ENCODE peak calls at places on chromosomes 1 and 21, in seven cellular contexts. O, T, U, A, G, C and V are unnamed samples.
A peak's percentile ranks its signal among the peaks of the same experiment; 100 is the strongest.

GRCh38 chr1:167748901-167749300 is 27.1 kb downstream of the MPZL1 start:
- DNase-seq in G (no peak), O (peak; percentile 51), T (no peak), A (no peak), C (no peak), U (no peak), V (no peak)

GRCh38 chr1:218347316-218347712 is 2.2 kb downstream of the TGFB2 start:
- DNase-seq in O (no peak), G (no peak), A (no peak), U (no peak), T (no peak), C (no peak), V (no peak)

GRCh38 chr1:197106869-197107268 is 39.6 kb downstream of the ASPM start:
- DNase-seq in A (no peak), U (no peak), C (no peak), O (no peak), T (no peak), G (no peak), V (no peak)

GRCh38 chr1:100250807-100251206 is 1.2 kb upstream of the DBT start:
- DNase-seq in C (no peak), G (no peak), U (no peak), A (no peak), T (no peak), O (no peak), V (no peak)

GRCh38 chr1:30695481-30695880 is 27.9 kb downstream of the MATN1 start:
- DNase-seq in U (no peak), G (no peak), T (no peak), A (no peak), O (peak; percentile 73), C (no peak), V (no peak)

GRCh38 chr1:232767381-232768074 is 37.7 kb upstream of the MAP10 start:
- DNase-seq in U (no peak), C (no peak), T (no peak), G (no peak), A (no peak), O (peak; percentile 90), V (no peak)

GRCh38 chr1:229478852-229479251 is 29.3 kb downstream of the NUP133 start:
- DNase-seq in U (no peak), T (no peak), A (no peak), G (no peak), C (no peak), O (no peak), V (no peak)

GRCh38 chr1:44485229-44485932 is 80.3 kb downstream of the RNF220 start:
- DNase-seq in T (no peak), O (peak; percentile 79), A (no peak), U (no peak), C (peak; percentile 63), G (no peak), V (no peak)

GRCh38 chr1:193031431-193031830 is 27.7 kb downstream of the UCHL5 start:
- DNase-seq in C (no peak), T (no peak), A (no peak), U (no peak), G (no peak), O (peak; percentile 21), V (no peak)

GRCh38 chr1:223244366-223245103 is 101.5 kb upstream of the TLR5 start:
- DNase-seq in C (no peak), T (no peak), U (no peak), A (peak; percentile 25), O (no peak), G (no peak), V (no peak)

GRCh38 chr1:53396563-53397268 is 62.5 kb upstream of the DMRTB1 start:
- DNase-seq in A (no peak), C (no peak), G (no peak), T (no peak), U (no peak), O (no peak), V (no peak)

GRCh38 chr1:230507671-230508407 is 81.7 kb upstream of the PGBD5 start:
- DNase-seq in G (no peak), T (no peak), A (no peak), C (no peak), O (peak; percentile 46), U (no peak), V (no peak)

GRCh38 chr21:41653944-41654625 is 112.8 kb downstream of the RIPK4 start:
- DNase-seq in A (no peak), U (no peak), C (no peak), O (peak; percentile 92), G (no peak), T (no peak), V (no peak)

GRCh38 chr1:145997156-145998023 is 1.0 kb upstream of the TXNIP start:
- DNase-seq in G (no peak), U (peak; percentile 35), C (no peak), A (peak; percentile 66), O (no peak), T (peak; percentile 13), V (no peak)

GRCh38 chr1:229249854-229250644 is 20.9 kb upstream of the RAB4A start:
- DNase-seq in C (no peak), A (no peak), U (no peak), G (no peak), O (no peak), T (no peak), V (no peak)

GRCh38 chr1:27601321-27601770 is 2.6 kb downstream of the AHDC1 start:
- DNase-seq in O (no peak), C (no peak), T (no peak), G (no peak), U (no peak), A (no peak), V (no peak)

GRCh38 chr1:103948526-103948925 is 198.8 kb downstream of the AMY1C start:
- DNase-seq in O (no peak), U (no peak), T (no peak), C (peak; percentile 4), A (no peak), G (no peak), V (no peak)

GRCh38 chr1:9296850-9297249 is 4.2 kb downstream of the SPSB1 start:
- DNase-seq in O (no peak), U (no peak), A (no peak), C (no peak), G (no peak), T (no peak), V (no peak)

GRCh38 chr1:236795757-236796719 is 946 bp downstream of the MTR start:
- DNase-seq in G (no peak), T (peak; percentile 70), C (no peak), O (peak; percentile 43), U (no peak), A (peak; percentile 75), V (no peak)

GRCh38 chr1:207020709-207021107 is 11.8 kb downstream of the C1orf116 start:
- DNase-seq in T (no peak), O (no peak), G (no peak), C (no peak), U (no peak), A (no peak), V (no peak)

GRCh38 chr1:215321802-215322201 is 239.3 kb downstream of the KCNK2 start:
- DNase-seq in G (no peak), O (no peak), T (no peak), C (no peak), U (no peak), A (no peak), V (no peak)

GRCh38 chr1:220156620-220157146 is 62.8 kb downstream of the IARS2 start:
- DNase-seq in U (no peak), G (no peak), A (no peak), T (no peak), O (no peak), C (no peak), V (no peak)

GRCh38 chr1:21655748-21656147 is 13.4 kb downstream of the RAP1GAP start:
- DNase-seq in G (peak; percentile 64), T (no peak), O (no peak), A (no peak), C (peak; percentile 21), U (no peak), V (no peak)